ENCODE peak calls at places on chromosomes 2 and 18, in seven cellular contexts. I is endothelial cell of umbilical vein, W is transverse colon, U is HCT116, O is suprapubic skin, J is stomach, D is esophagus muscularis mucosa. T is an unnamed sample.

GRCh38 chr18:58202406-58202730 is 158.3 kb downstream of the NEDD4L start:
- DNase-seq in U (no peak), I (no peak), W (peak; percentile 46), D (no peak), O (no peak), J (no peak), T (no peak)

GRCh38 chr18:58391113-58391892 is 237.6 kb downstream of the ALPK2 start:
- DNase-seq in J (no peak), O (no peak), I (no peak), W (no peak), U (no peak), D (no peak), T (no peak)

GRCh38 chr2:58377181-58377580 is 136.1 kb upstream of the FANCL start:
- DNase-seq in I (no peak), U (no peak), W (no peak), O (no peak), J (no peak), D (no peak), T (no peak)

GRCh38 chr2:148058641-148059040 is 37.8 kb downstream of the MBD5 start:
- DNase-seq in J (no peak), W (no peak), I (no peak), D (no peak), O (no peak), U (no peak), T (no peak)

GRCh38 chr2:85523906-85524566 is 14.9 kb upstream of the MAT2A start:
- DNase-seq in U (no peak), O (no peak), W (no peak), D (no peak), I (no peak), J (no peak), T (peak; percentile 16)

GRCh38 chr2:8953525-8953924 is 50.0 kb downstream of the MBOAT2 start:
- DNase-seq in W (no peak), D (no peak), I (no peak), O (no peak), U (no peak), J (no peak), T (no peak)

GRCh38 chr2:189638305-189639002 is 22.8 kb upstream of the ASNSD1 start:
- DNase-seq in D (peak; percentile 82), O (no peak), W (no peak), J (no peak), I (no peak), U (no peak), T (no peak)

GRCh38 chr2:188978291-188979081 is 4.3 kb downstream of the COL3A1 start:
- DNase-seq in D (no peak), I (peak; percentile 86), W (no peak), O (no peak), U (peak; percentile 31), J (no peak), T (no peak)

GRCh38 chr2:128552806-128553551 is 234.3 kb upstream of the HS6ST1 start:
- DNase-seq in D (no peak), O (peak; percentile 57), J (peak; percentile 11), I (no peak), U (no peak), W (no peak), T (no peak)

GRCh38 chr2:168346725-168347477 is 99.5 kb upstream of the STK39 start:
- DNase-seq in U (peak; percentile 53), O (no peak), W (peak; percentile 74), D (no peak), I (peak; percentile 74), J (peak; percentile 73), T (peak; percentile 79)

GRCh38 chr2:102001767-102002142 is 10.0 kb downstream of the IL1R2 start:
- DNase-seq in W (no peak), J (no peak), D (no peak), I (no peak), U (no peak), O (no peak), T (no peak)

GRCh38 chr2:72919414-72920316 is 2.3 kb downstream of the EMX1 start:
- DNase-seq in D (no peak), J (peak; percentile 20), W (no peak), O (no peak), U (no peak), I (no peak), T (no peak)

GRCh38 chr2:17257194-17257909 is 260.9 kb downstream of the RAD51AP2 start:
- DNase-seq in I (no peak), O (no peak), D (no peak), J (no peak), U (no peak), W (no peak), T (no peak)

GRCh38 chr2:144198116-144198515 is 321.8 kb downstream of the ZEB2 start:
- DNase-seq in I (peak; percentile 72), D (no peak), J (no peak), W (no peak), O (no peak), U (peak; percentile 4), T (no peak)

GRCh38 chr2:148122788-148123187 is 101.9 kb downstream of the MBD5 start:
- DNase-seq in J (no peak), I (no peak), D (no peak), O (no peak), U (no peak), W (no peak), T (no peak)

GRCh38 chr18:2050016-2050415 is 521.3 kb downstream of the METTL4 start:
- DNase-seq in U (no peak), D (no peak), I (no peak), W (no peak), J (no peak), O (no peak), T (no peak)

GRCh38 chr2:9498210-9498609 is 23.9 kb downstream of the IAH1 start:
- DNase-seq in O (no peak), W (no peak), I (peak; percentile 71), D (peak; percentile 1), J (no peak), U (no peak), T (no peak)

GRCh38 chr2:12169721-12170120 is 423.3 kb downstream of the LPIN1 start:
- DNase-seq in O (no peak), I (peak; percentile 76), U (no peak), D (no peak), W (peak; percentile 13), J (no peak), T (no peak)

GRCh38 chr2:25314514-25315315 is 27.0 kb downstream of the DNMT3A start:
- DNase-seq in I (peak; percentile 53), O (no peak), D (no peak), U (no peak), J (peak; percentile 68), W (peak; percentile 53), T (peak; percentile 90)

GRCh38 chr2:178806543-178806942 is 680 bp downstream of the TTN start:
- DNase-seq in D (no peak), J (no peak), O (no peak), I (no peak), W (no peak), U (no peak), T (no peak)

GRCh38 chr18:24022141-24022540 is 7.6 kb downstream of the TTC39C start:
- DNase-seq in W (no peak), O (no peak), U (no peak), J (no peak), I (no peak), D (no peak), T (no peak)

GRCh38 chr18:58952303-58952702 is 87.6 kb downstream of the ZNF532 start:
- DNase-seq in I (no peak), W (no peak), U (no peak), J (no peak), D (no peak), O (no peak), T (no peak)

GRCh38 chr2:176817061-176817565 is 395.5 kb upstream of the HNRNPA3 start:
- DNase-seq in U (no peak), J (no peak), D (no peak), W (no peak), I (no peak), O (no peak), T (no peak)

DNA sequence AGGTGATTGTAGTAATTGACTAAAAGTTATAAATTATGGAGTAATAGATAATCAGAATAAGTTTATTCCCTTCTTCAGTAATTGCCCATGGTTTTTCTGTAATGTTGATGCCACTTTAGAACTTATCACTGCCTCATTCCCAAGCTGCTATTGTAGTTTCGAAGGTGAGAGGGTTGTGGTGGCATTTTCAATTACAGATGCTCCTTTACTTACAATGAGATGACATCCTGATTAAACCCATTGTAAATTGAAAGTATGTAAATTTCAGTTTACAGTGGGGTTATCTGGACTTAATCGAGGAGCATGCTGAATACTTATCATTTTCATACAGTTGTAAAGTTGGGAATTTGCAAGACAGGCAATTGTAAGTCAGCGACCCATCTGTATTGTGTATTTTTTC is 2.9 kb downstream of the NDUFV2 start:
- DNase-seq in O (no peak), D (no peak), W (no peak), U (no peak), I (no peak), J (no peak), T (no peak)
- H3K4me3 ChIP-seq in O (peak overlapping the region; percentile 57), D (peak overlapping the region; percentile 79), W (peak overlapping the region; percentile 62), U (no peak overlapping the region), I (no peak overlapping the region), J (peak overlapping the region; percentile 66), T (peak overlapping the region; percentile 74)

GRCh38 chr18:50614838-50615237 is 55.0 kb downstream of the MAPK4 start:
- DNase-seq in D (no peak), O (no peak), W (no peak), I (no peak), U (no peak), J (no peak), T (no peak)
- TF ChIP-seq POLR2AphosphoS5 in D (peak; percentile 46), O (peak; percentile 82), W (no peak), I (no peak), U (no peak), J (no peak), T (no peak)

DNA sequence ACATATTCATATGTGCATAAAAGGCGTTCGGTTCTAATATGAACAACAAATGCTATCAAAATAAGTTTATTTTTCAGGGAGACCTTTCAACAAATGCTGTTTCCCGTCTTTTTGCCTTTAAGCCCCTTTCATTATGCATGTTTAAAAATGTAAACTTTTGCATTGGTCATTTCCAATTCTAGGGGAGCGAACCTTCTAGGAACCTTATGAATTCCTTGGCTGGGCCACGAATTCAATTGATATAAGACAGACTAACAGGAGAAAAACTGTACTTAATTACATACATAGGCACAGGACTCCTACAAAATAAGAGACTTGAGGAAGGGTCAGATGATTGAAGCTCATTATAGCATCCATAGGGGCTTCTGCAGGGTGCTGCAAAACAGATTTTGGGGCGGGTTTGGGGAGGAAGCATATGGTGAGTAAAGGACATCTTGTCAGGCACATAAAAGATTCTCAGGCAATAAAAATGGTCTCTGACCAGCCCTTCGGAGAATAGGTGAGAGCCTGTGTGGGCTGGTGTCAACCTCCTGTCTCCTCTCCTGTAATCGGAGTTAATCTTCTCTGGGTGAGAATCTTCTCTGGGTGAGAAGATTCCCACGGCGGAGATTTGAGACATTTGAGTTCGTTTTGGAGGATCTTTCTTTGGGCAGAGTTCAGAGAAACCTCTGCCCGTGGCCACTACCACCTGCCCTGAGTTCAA is 1.7 kb downstream of the TNFRSF11A start:
- DNase-seq in W (no peak), J (no peak), O (no peak), U (no peak), I (no peak), D (no peak), T (no peak)
- H3K27me3 ChIP-seq in W (peaks cover 66% of the 10 kb centered on the region), J (peaks cover 6% of the 10 kb centered on the region), O (peaks cover 58% of the 10 kb centered on the region), U (peaks cover 29% of the 10 kb centered on the region), I (no peaks in the 10 kb centered on the region), D (peaks cover 78% of the 10 kb centered on the region), T (peaks cover 43% of the 10 kb centered on the region)

GRCh38 chr2:68366083-68366560 is 1.0 kb downstream of the PLEK start:
- DNase-seq in I (no peak), U (no peak), D (no peak), O (no peak), W (peak; percentile 46), J (no peak), T (no peak)
- H3K4me3 ChIP-seq in I (no peak overlapping the region), U (no peak overlapping the region), D (peak overlapping the region; percentile 32), O (peak overlapping the region; percentile 25), W (no peak overlapping the region), J (peak overlapping the region; percentile 22), T (peak overlapping the region; percentile 56)

GRCh38 chr2:10620481-10620880 is 69.3 kb downstream of the NOL10 start:
- DNase-seq in U (no peak), O (no peak), W (no peak), J (no peak), D (no peak), I (no peak), T (no peak)
- TF ChIP-seq POLR2AphosphoS5 in U (no peak), O (no peak), W (no peak), J (no peak), D (no peak), I (no peak), T (no peak)

T was measured in spleen.